ENCODE peak calls at places on chromosomes 3 and 15, in five cellular contexts. U is fibroblast of mammary gland; L is ascending aorta; X is fibroblast of the aortic adventitia; P is CD4-positive, CD25-positive, alpha-beta regulatory T cell. S is an unnamed sample.

GRCh38 chr3:138328341-138328740 is 1.3 kb downstream of the NME9 start:
- DNase-seq in U (peak), L (no peak), X (peak), P (no peak), S (no peak)

GRCh38 chr3:197541756-197542539 is 13.8 kb downstream of the BDH1 start:
- DNase-seq in U (peak), L (no peak), X (no peak), P (no peak), S (no peak)

GRCh38 chr3:192825657-192826200 is 91.9 kb downstream of the MB21D2 start:
- DNase-seq in U (peak), L (no peak), X (peak), P (no peak), S (no peak)

GRCh38 chr3:115792206-115792955 is 169.1 kb downstream of the GAP43 start:
- DNase-seq in U (peak), L (no peak), X (peak), P (peak), S (peak)

GRCh38 chr3:115512565-115513410 is 110.5 kb upstream of the GAP43 start:
- DNase-seq in U (peak), L (no peak), X (peak), P (peak), S (peak)

GRCh38 chr3:172522871-172523818 is at the start of gene TNFSF10:
- DNase-seq in U (peak), L (peak), X (peak), P (peak), S (peak)

GRCh38 chr3:70855139-70855538 is 542.7 kb upstream of the MDFIC2 start:
- DNase-seq in U (no peak), L (no peak), X (peak), P (no peak), S (no peak)

GRCh38 chr15:90583471-90584252 is 53.9 kb downstream of the CRTC3 start:
- DNase-seq in U (no peak), L (no peak), X (no peak), P (no peak), S (no peak)

GRCh38 chr3:42066516-42067181 is 24.5 kb upstream of the TRAK1 start:
- DNase-seq in U (peak), L (no peak), X (peak), P (no peak), S (no peak)

GRCh38 chr15:99536422-99537033 is 29.3 kb upstream of the MEF2A start:
- DNase-seq in U (peak), L (peak), X (peak), P (no peak), S (no peak)

GRCh38 chr15:43258781-43259180 is 7.9 kb downstream of the TGM5 start:
- DNase-seq in U (no peak), L (no peak), X (no peak), P (no peak), S (no peak)

GRCh38 chr3:165800970-165801369 is 36.3 kb downstream of the BCHE start:
- DNase-seq in U (no peak), L (no peak), X (peak), P (no peak), S (no peak)

GRCh38 chr3:8963137-8963853 is at the start of gene RAD18:
- DNase-seq in U (peak), L (peak), X (peak), P (peak), S (peak)

GRCh38 chr15:28948036-28948435 is 62.3 kb downstream of the APBA2 start:
- DNase-seq in U (no peak), L (no peak), X (no peak), P (no peak), S (no peak)

GRCh38 chr3:152943645-152944044 is 108.7 kb downstream of the P2RY1 start:
- DNase-seq in U (no peak), L (no peak), X (no peak), P (no peak), S (no peak)

GRCh38 chr3:117688583-117688982 is 979.0 kb downstream of the TUSC7 start:
- DNase-seq in U (no peak), L (no peak), X (no peak), P (no peak), S (no peak)

GRCh38 chr3:53224536-53224935 is 31.3 kb downstream of the TKT start:
- DNase-seq in U (no peak), L (no peak), X (no peak), P (no peak), S (no peak)

GRCh38 chr15:40381818-40382529 is 547 bp upstream of the KNSTRN start:
- DNase-seq in U (no peak), L (no peak), X (no peak), P (no peak), S (no peak)

GRCh38 chr3:142724682-142725351 is 983 bp downstream of the TRPC1 start:
- DNase-seq in U (peak), L (no peak), X (peak), P (no peak), S (no peak)

GRCh38 chr3:121662742-121663141 is 2.0 kb upstream of the HCLS1 start:
- DNase-seq in U (no peak), L (no peak), X (no peak), P (no peak), S (no peak)

GRCh38 chr15:60799885-60800728 is 321.2 kb upstream of the ICE2 start:
- DNase-seq in U (peak), L (no peak), X (peak), P (no peak), S (peak)

GRCh38 chr15:77898811-77899730 is 178.4 kb downstream of the TBC1D2B start:
- DNase-seq in U (no peak), L (peak), X (no peak), P (no peak), S (no peak)

GRCh38 chr3:59660376-59660775 is 610.6 kb upstream of the CFAP20DC start:
- DNase-seq in U (peak), L (no peak), X (no peak), P (no peak), S (no peak)

GRCh38 chr15:39680868-39681267 is 100.0 kb downstream of the THBS1 start:
- DNase-seq in U (no peak), L (no peak), X (peak), P (no peak), S (no peak)

GRCh38 chr3:41405466-41405865 is 206.2 kb downstream of the CTNNB1 start:
- DNase-seq in U (no peak), L (no peak), X (no peak), P (no peak), S (no peak)

GRCh38 chr15:44029940-44030568 is 165.0 kb downstream of the FRMD5 start:
- DNase-seq in U (peak), L (no peak), X (peak), P (no peak), S (no peak)

GRCh38 chr15:73564255-73564654 is 68.9 kb downstream of the NPTN start:
- DNase-seq in U (peak), L (no peak), X (peak), P (no peak), S (no peak)

GRCh38 chr15:73941044-73941443 is 14.8 kb downstream of the LOXL1 start:
- DNase-seq in U (peak), L (peak), X (peak), P (no peak), S (no peak)

GRCh38 chr15:37102315-37103021 is 2.1 kb upstream of the MEIS2 start:
- DNase-seq in U (no peak), L (no peak), X (peak), P (no peak), S (no peak)

GRCh38 chr3:9253327-9253726 is 3.9 kb upstream of the SRGAP3 start:
- DNase-seq in U (peak), L (no peak), X (no peak), P (no peak), S (no peak)

GRCh38 chr3:189766416-189766815 is 135.2 kb downstream of the TP63 start:
- DNase-seq in U (no peak), L (no peak), X (peak), P (no peak), S (no peak)

GRCh38 chr3:67920969-67921368 is 266.6 kb upstream of the SUCLG2 start:
- DNase-seq in U (no peak), L (no peak), X (no peak), P (no peak), S (no peak)

GRCh38 chr3:159131376-159131775 is 329.5 kb downstream of the MFSD1 start:
- DNase-seq in U (no peak), L (no peak), X (peak), P (no peak), S (no peak)

GRCh38 chr3:72836923-72837322 is 11.3 kb downstream of the SHQ1 start:
- DNase-seq in U (no peak), L (no peak), X (peak), P (no peak), S (no peak)

GRCh38 chr3:134427400-134428111 is 53.3 kb upstream of the AMOTL2 start:
- DNase-seq in U (peak), L (no peak), X (peak), P (no peak), S (no peak)

GRCh38 chr15:79657722-79658121 is 225.6 kb downstream of the MINAR1 start:
- DNase-seq in U (no peak), L (no peak), X (no peak), P (no peak), S (no peak)

GRCh38 chr3:10762116-10762515 is 53.9 kb upstream of the SLC6A11 start:
- DNase-seq in U (no peak), L (no peak), X (no peak), P (no peak), S (no peak)

GRCh38 chr3:10761583-10761982 is 54.4 kb upstream of the SLC6A11 start:
- DNase-seq in U (no peak), L (no peak), X (no peak), P (no peak), S (no peak)

GRCh38 chr3:10763248-10763620 is 52.8 kb upstream of the SLC6A11 start:
- DNase-seq in U (no peak), L (no peak), X (no peak), P (no peak), S (no peak)

GRCh38 chr3:10763817-10764313 is 52.2 kb upstream of the SLC6A11 start:
- DNase-seq in U (no peak), L (no peak), X (no peak), P (no peak), S (no peak)

GRCh38 chr3:10762611-10763247 is 53.3 kb upstream of the SLC6A11 start:
- DNase-seq in U (no peak), L (no peak), X (no peak), P (no peak), S (no peak)
- H3K4me3 ChIP-seq in U (no peak), L (no peak), X (no peak), P (no peak), S (no peak)

GRCh38 chr3:194070220-194070633 is 65.7 kb upstream of the HES1 start:
- DNase-seq in U (no peak), L (no peak), X (no peak), P (no peak), S (no peak)
- H3K4me3 ChIP-seq in U (peak), L (peak), X (no peak), P (no peak), S (no peak)

GRCh38 chr15:70488002-70488605 is 275.3 kb downstream of the UACA start:
- DNase-seq in U (peak), L (no peak), X (peak), P (peak), S (peak)

GRCh38 chr15:70486451-70487379 is 276.6 kb downstream of the UACA start:
- DNase-seq in U (peak), L (no peak), X (peak), P (no peak), S (no peak)

GRCh38 chr15:70484993-70485392 is 278.4 kb downstream of the UACA start:
- DNase-seq in U (no peak), L (no peak), X (no peak), P (no peak), S (no peak)

GRCh38 chr15:70487380-70487725 is 276.0 kb downstream of the UACA start:
- DNase-seq in U (no peak), L (no peak), X (no peak), P (no peak), S (no peak)

GRCh38 chr15:70486012-70486411 is 277.3 kb downstream of the UACA start:
- DNase-seq in U (no peak), L (no peak), X (no peak), P (no peak), S (no peak)
- H3K4me3 ChIP-seq in U (no peak), L (no peak), X (no peak), P (no peak), S (no peak)

DNA sequence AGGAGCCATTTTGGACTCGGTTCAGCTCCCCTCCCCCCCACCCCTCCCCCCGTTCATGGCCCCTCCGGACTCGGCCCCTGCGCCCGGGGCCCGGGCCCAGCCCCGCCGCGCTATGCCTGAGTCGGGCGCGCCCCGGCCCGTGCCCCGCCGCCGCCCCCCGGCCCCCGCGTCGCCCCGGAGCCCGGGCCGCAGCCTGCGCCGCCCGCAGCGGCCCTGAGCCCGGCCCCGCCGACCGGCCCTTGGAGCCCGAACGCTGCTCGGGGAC is 156 bp downstream of the ACVR2B start:
- DNase-seq in U (no peak), L (no peak), X (no peak), P (no peak), S (no peak)
- H3K4me3 ChIP-seq in U (peak), L (peak), X (peak), P (no peak), S (no peak)

GRCh38 chr3:111862974-111863373 is 3.9 kb downstream of the PHLDB2 start:
- DNase-seq in U (no peak), L (no peak), X (no peak), P (no peak), S (no peak)

GRCh38 chr3:111863942-111864341 is 4.9 kb downstream of the PHLDB2 start:
- DNase-seq in U (no peak), L (no peak), X (peak), P (no peak), S (no peak)

GRCh38 chr3:111861396-111861795 is 2.3 kb downstream of the PHLDB2 start:
- DNase-seq in U (no peak), L (no peak), X (peak), P (no peak), S (no peak)

GRCh38 chr3:111859974-111860859 is 1.2 kb downstream of the PHLDB2 start:
- DNase-seq in U (peak), L (peak), X (peak), P (peak), S (peak)

GRCh38 chr3:111862415-111862814 is 3.4 kb downstream of the PHLDB2 start:
- DNase-seq in U (no peak), L (no peak), X (no peak), P (no peak), S (no peak)
- H3K4me3 ChIP-seq in U (no peak), L (peak), X (peak), P (no peak), S (no peak)

GRCh38 chr3:169841171-169841570 is 28.5 kb upstream of the LRRC34 start:
- DNase-seq in U (no peak), L (no peak), X (peak), P (no peak), S (no peak)
- H3K4me3 ChIP-seq in U (no peak), L (no peak), X (no peak), P (no peak), S (no peak)

DNA sequence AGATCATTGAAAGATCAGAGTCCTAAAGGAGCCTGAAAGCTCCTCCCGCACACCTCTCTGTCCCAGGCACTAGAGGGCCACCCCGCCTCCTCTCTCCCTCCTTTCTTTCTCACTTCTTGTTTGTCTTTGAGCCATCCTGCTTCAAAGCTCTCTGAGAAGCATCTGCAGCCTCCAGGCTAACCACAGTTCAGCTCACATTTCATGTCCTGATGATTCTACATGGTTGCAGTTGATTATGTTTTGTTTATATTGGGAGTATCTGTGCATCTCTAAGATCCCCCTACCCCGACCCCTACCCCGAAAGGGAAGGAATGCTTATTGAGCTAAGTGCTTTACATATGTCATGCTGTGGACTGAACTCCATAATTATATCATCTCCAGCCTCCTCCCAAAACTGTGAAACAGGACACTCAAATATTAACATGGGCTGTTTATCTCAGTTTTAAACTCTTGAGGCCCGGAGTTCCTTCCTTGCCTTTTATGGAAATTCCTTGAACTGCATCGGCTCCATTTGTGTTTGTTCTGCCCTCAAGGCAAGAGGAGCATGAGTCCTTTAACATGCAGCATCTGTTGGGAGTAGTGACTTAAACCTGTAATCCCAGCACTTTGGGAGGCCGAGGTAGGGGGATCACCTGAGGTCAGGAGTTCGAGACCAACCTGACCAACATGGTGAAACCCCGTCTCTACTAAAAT is 30.9 kb downstream of the MGLL start:
- DNase-seq in U (peak), L (no peak), X (peak), P (no peak), S (no peak)
- H3K4me3 ChIP-seq in U (no peak), L (no peak), X (no peak), P (no peak), S (no peak)

S was measured in CD4-positive, alpha-beta memory T cell.